ENCODE peak calls at places on chromosomes 13 and 19, in five cellular contexts. U is NCI-H146, Q is psoas muscle, E is epithelial cell of proximal tubule, O is mesenchymal stem cell. C is an unnamed sample.
A peak's percentile ranks its signal among the peaks of the same experiment; 100 is the strongest.

GRCh38 chr13:112032186-112032835 is 34.6 kb upstream of the SOX1 start:
- DNase-seq in Q (no peak), O (no peak), U (no peak), E (no peak), C (peak; percentile 69)

GRCh38 chr13:102041544-102041943 is 360.3 kb downstream of the FGF14 start:
- DNase-seq in Q (no peak), E (no peak), U (no peak), O (no peak), C (peak; percentile 30)

GRCh38 chr13:74443623-74444022 is 309.4 kb upstream of the KLF12 start:
- DNase-seq in Q (no peak), U (no peak), O (peak; percentile 24), E (peak; percentile 18), C (peak; percentile 8)

GRCh38 chr13:102597029-102598015 is 536 bp downstream of the TPP2 start:
- DNase-seq in U (peak; percentile 51), Q (peak; percentile 40), O (peak; percentile 59), E (no peak), C (peak; percentile 70)

GRCh38 chr13:108877300-108877699 is 247.9 kb downstream of the MYO16 start:
- DNase-seq in O (no peak), E (no peak), Q (no peak), U (no peak), C (no peak)

GRCh38 chr13:30113531-30113930 is 193.8 kb downstream of the KATNAL1 start:
- DNase-seq in O (no peak), E (no peak), U (no peak), Q (no peak), C (peak; percentile 18)

GRCh38 chr19:15374796-15375440 is 4.7 kb downstream of the AKAP8 start:
- DNase-seq in O (no peak), Q (peak; percentile 67), U (no peak), E (peak; percentile 38), C (no peak)

GRCh38 chr19:33473644-33474305 is 47.8 kb downstream of the PEPD start:
- DNase-seq in U (no peak), E (no peak), Q (no peak), O (no peak), C (no peak)

GRCh38 chr13:31204592-31204991 is 4.8 kb downstream of the B3GLCT start:
- DNase-seq in U (no peak), O (peak; percentile 64), E (peak; percentile 41), Q (no peak), C (peak; percentile 67)

GRCh38 chr19:40524133-40524549 is 52.5 kb upstream of the SHKBP1 start:
- DNase-seq in U (no peak), O (no peak), Q (no peak), E (no peak), C (no peak)

GRCh38 chr19:1718382-1719315 is 34.7 kb upstream of the ONECUT3 start:
- DNase-seq in U (no peak), O (no peak), E (no peak), Q (no peak), C (no peak)

GRCh38 chr19:51750381-51751124 is 1.1 kb downstream of the FPR1 start:
- DNase-seq in Q (no peak), O (no peak), E (no peak), U (no peak), C (no peak)

GRCh38 chr19:511101-511841 is 4.0 kb downstream of the TPGS1 start:
- DNase-seq in Q (no peak), E (no peak), O (no peak), U (peak; percentile 98), C (peak; percentile 100)

GRCh38 chr13:71632721-71633120 is 234.3 kb downstream of the DACH1 start:
- DNase-seq in Q (no peak), O (no peak), U (no peak), E (no peak), C (no peak)

GRCh38 chr19:50178859-50179537 is 15.9 kb upstream of the IZUMO2 start:
- DNase-seq in U (no peak), E (peak; percentile 26), O (no peak), Q (no peak), C (no peak)

GRCh38 chr19:46254776-46255175 is 25.2 kb downstream of the IGFL1 start:
- DNase-seq in O (no peak), E (no peak), U (no peak), Q (no peak), C (no peak)

GRCh38 chr13:114161644-114162532 is 17.2 kb upstream of the CFAP97D2 start:
- DNase-seq in O (no peak), E (no peak), U (peak; percentile 28), Q (peak; percentile 43), C (peak; percentile 62)

GRCh38 chr13:93298741-93299140 is 72.1 kb downstream of the GPC6 start:
- DNase-seq in O (peak; percentile 71), U (no peak), Q (no peak), E (no peak), C (peak; percentile 69)

GRCh38 chr13:29448124-29448685 is 147.3 kb downstream of the SLC7A1 start:
- DNase-seq in E (no peak), O (no peak), Q (no peak), U (no peak), C (no peak)

GRCh38 chr13:89816404-89816803 is 1531.1 kb upstream of the MIR17HG start:
- DNase-seq in O (no peak), E (no peak), U (no peak), Q (no peak), C (no peak)

GRCh38 chr19:35209646-35210045 is 18.9 kb downstream of the FAM187B start:
- DNase-seq in U (no peak), O (no peak), E (no peak), Q (no peak), C (no peak)

GRCh38 chr19:4536798-4537197 is 1.8 kb upstream of the PLIN5 start:
- DNase-seq in O (no peak), E (no peak), Q (no peak), U (no peak), C (no peak)

GRCh38 chr13:49220035-49220855 is at the start of gene MLNR:
- DNase-seq in O (peak; percentile 29), Q (peak; percentile 28), U (peak; percentile 57), E (no peak), C (peak; percentile 59)

GRCh38 chr19:57088125-57088524 is 31.7 kb upstream of the USP29 start:
- DNase-seq in U (no peak), O (no peak), E (no peak), Q (no peak), C (no peak)

GRCh38 chr19:4640247-4641000 is 1.1 kb downstream of the TNFAIP8L1 start:
- DNase-seq in Q (peak; percentile 28), U (peak; percentile 84), O (no peak), E (no peak), C (peak; percentile 89)

GRCh38 chr13:20403826-20404225 is 121.8 kb downstream of the CRYL1 start:
- DNase-seq in E (no peak), U (no peak), Q (no peak), O (no peak), C (no peak)

C was measured in NCI-H69.